ENCODE peak calls at places on chromosome 1, in six cellular contexts. Y, O, H, V, K and C are unnamed samples. For H3K27me3, the result is how much of the 10 kb centered on the place peaks cover.

GRCh38 chr1:147509786-147510360 is 31.4 kb upstream of the BCL9 start:
- DNase-seq in Y (no peak), O (no peak), H (no peak), V (no peak), K (no peak), C (no peak)

GRCh38 chr1:15501208-15502032 is 22.6 kb downstream of the CASP9 start:
- DNase-seq in Y (peak), O (peak), H (peak), V (peak), K (peak), C (peak)

GRCh38 chr1:12056331-12056841 is 6.7 kb upstream of the TNFRSF8 start:
- DNase-seq in Y (no peak), O (no peak), H (no peak), V (no peak), K (no peak), C (no peak)

GRCh38 chr1:155254714-155255242 is 505 bp downstream of the ENTREP3 start:
- DNase-seq in Y (peak), O (no peak), H (no peak), V (no peak), K (no peak), C (no peak)

GRCh38 chr1:242467556-242468145 is 56.8 kb downstream of the PLD5 start:
- DNase-seq in Y (peak), O (no peak), H (peak), V (peak), K (peak), C (peak)

GRCh38 chr1:177181631-177182291 is 11.0 kb downstream of the BRINP2 start:
- DNase-seq in Y (peak), O (peak), H (peak), V (peak), K (peak), C (peak)

GRCh38 chr1:27528701-27529637 is 39.0 kb upstream of the WASF2 start:
- DNase-seq in Y (peak), O (no peak), H (no peak), V (peak), K (no peak), C (peak)

GRCh38 chr1:2231667-2232254 is 3.6 kb downstream of the SKI start:
- DNase-seq in Y (peak), O (peak), H (no peak), V (peak), K (no peak), C (no peak)

GRCh38 chr1:109787211-109787844 is 23.6 kb upstream of the EPS8L3 start:
- DNase-seq in Y (no peak), O (peak), H (no peak), V (no peak), K (no peak), C (no peak)

GRCh38 chr1:205665216-205665757 is 15.0 kb downstream of the SLC45A3 start:
- DNase-seq in Y (peak), O (no peak), H (no peak), V (no peak), K (no peak), C (no peak)

GRCh38 chr1:203462878-203463277 is 12.7 kb upstream of the PRELP start:
- DNase-seq in Y (no peak), O (peak), H (no peak), V (no peak), K (no peak), C (no peak)

GRCh38 chr1:220809187-220809550 is 22.5 kb downstream of the MTARC1 start:
- DNase-seq in Y (no peak), O (no peak), H (no peak), V (no peak), K (no peak), C (no peak)

GRCh38 chr1:226882631-226883409 is 12.4 kb downstream of the PSEN2 start:
- DNase-seq in Y (no peak), O (no peak), H (no peak), V (no peak), K (no peak), C (no peak)

GRCh38 chr1:233704125-233704881 is 90.4 kb downstream of the KCNK1 start:
- DNase-seq in Y (no peak), O (no peak), H (no peak), V (no peak), K (no peak), C (no peak)

GRCh38 chr1:119294728-119295127 is 73.9 kb upstream of the HAO2 start:
- DNase-seq in Y (peak), O (no peak), H (no peak), V (no peak), K (peak), C (peak)

GRCh38 chr1:221069178-221069903 is 190.1 kb downstream of the HLX start:
- DNase-seq in Y (no peak), O (no peak), H (no peak), V (no peak), K (no peak), C (peak)

GRCh38 chr1:201888282-201889033 is at the start of gene SHISA4:
- DNase-seq in Y (peak), O (peak), H (peak), V (peak), K (no peak), C (no peak)

GRCh38 chr1:205354259-205354904 is 2.3 kb downstream of the KLHDC8A start:
- DNase-seq in Y (peak), O (no peak), H (no peak), V (peak), K (peak), C (peak)

GRCh38 chr1:105865546-105865945 is 1190.9 kb upstream of the PRMT6 start:
- DNase-seq in Y (no peak), O (no peak), H (no peak), V (no peak), K (no peak), C (peak)

GRCh38 chr1:206589206-206589605 is 23.1 kb downstream of the EIF2D start:
- DNase-seq in Y (no peak), O (no peak), H (no peak), V (no peak), K (no peak), C (no peak)

GRCh38 chr1:63894627-63895256 is 120.9 kb downstream of the ROR1 start:
- DNase-seq in Y (no peak), O (no peak), H (no peak), V (no peak), K (no peak), C (no peak)

GRCh38 chr1:231091415-231091814 is 51.4 kb upstream of the FAM89A start:
- DNase-seq in Y (no peak), O (no peak), H (no peak), V (no peak), K (no peak), C (no peak)

GRCh38 chr1:231091853-231092301 is 51.8 kb upstream of the FAM89A start:
- DNase-seq in Y (peak), O (peak), H (peak), V (peak), K (peak), C (peak)

GRCh38 chr1:231093158-231093922 is 53.3 kb upstream of the FAM89A start:
- DNase-seq in Y (no peak), O (no peak), H (peak), V (no peak), K (no peak), C (peak)

GRCh38 chr1:231094421-231094820 is 54.4 kb upstream of the FAM89A start:
- DNase-seq in Y (no peak), O (no peak), H (no peak), V (no peak), K (no peak), C (no peak)

GRCh38 chr1:231092380-231092779 is 52.3 kb upstream of the FAM89A start:
- DNase-seq in Y (no peak), O (no peak), H (no peak), V (no peak), K (no peak), C (no peak)
- H3K27me3 ChIP-seq in Y (under half), O (under half), H (under half), V (under half), K (under half), C (under half)

GRCh38 chr1:181308098-181308497 is 175.2 kb upstream of the CACNA1E start:
- DNase-seq in Y (no peak), O (no peak), H (no peak), V (no peak), K (no peak), C (no peak)
- H3K27me3 ChIP-seq in Y (under half), O (under half), H (under half), V (under half), K (under half), C (under half)

GRCh38 chr1:93847811-93848288 is 31.2 kb downstream of the DNTTIP2 start:
- DNase-seq in Y (peak), O (peak), H (peak), V (peak), K (no peak), C (peak)

GRCh38 chr1:93846151-93846928 is 32.7 kb downstream of the DNTTIP2 start:
- DNase-seq in Y (peak), O (peak), H (peak), V (peak), K (peak), C (peak)

GRCh38 chr1:93844262-93845045 is 34.6 kb downstream of the DNTTIP2 start:
- DNase-seq in Y (peak), O (no peak), H (peak), V (peak), K (peak), C (peak)

GRCh38 chr1:93846929-93847810 is 31.8 kb downstream of the DNTTIP2 start:
- DNase-seq in Y (peak), O (peak), H (peak), V (peak), K (peak), C (peak)

GRCh38 chr1:93845554-93846150 is 33.4 kb downstream of the DNTTIP2 start:
- DNase-seq in Y (no peak), O (no peak), H (peak), V (peak), K (peak), C (peak)
- H3K27me3 ChIP-seq in Y (under half), O (under half), H (under half), V (under half), K (under half), C (under half)

GRCh38 chr1:26043765-26044164 is 2.2 kb downstream of the SLC30A2 start:
- DNase-seq in Y (no peak), O (no peak), H (no peak), V (no peak), K (no peak), C (no peak)
- H3K27me3 ChIP-seq in Y (half or more), O (half or more), H (under half), V (under half), K (half or more), C (under half)

GRCh38 chr1:22572778-22573177 is 9.5 kb downstream of the EPHA8 start:
- DNase-seq in Y (no peak), O (no peak), H (no peak), V (no peak), K (no peak), C (no peak)
- H3K27me3 ChIP-seq in Y (under half), O (under half), H (under half), V (under half), K (under half), C (under half)

GRCh38 chr1:50368179-50369007 is 54.9 kb downstream of the DMRTA2 start:
- DNase-seq in Y (peak), O (no peak), H (peak), V (peak), K (no peak), C (peak)
- H3K27me3 ChIP-seq in Y (under half), O (under half), H (under half), V (under half), K (under half), C (under half)

DNA sequence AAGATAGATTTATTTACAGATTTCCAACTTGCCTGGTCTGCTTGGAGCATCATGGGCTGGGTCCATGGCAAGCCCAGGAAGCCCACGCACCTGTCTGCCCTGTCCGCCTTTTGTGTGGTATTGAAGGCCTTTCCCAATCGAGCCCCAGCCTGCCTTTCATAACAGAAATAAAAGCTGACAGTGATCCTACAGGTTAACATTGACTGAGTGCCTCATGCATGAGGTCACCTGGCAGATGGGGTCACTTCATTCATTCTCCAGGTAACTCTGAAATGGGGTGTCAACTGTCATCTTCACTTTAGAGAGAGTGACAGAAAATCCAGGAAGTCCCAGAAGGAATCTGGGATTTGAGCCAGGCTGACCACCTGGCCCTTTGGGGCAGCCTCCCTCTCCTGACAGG is 36.3 kb upstream of the CASZ1 start:
- DNase-seq in Y (no peak), O (no peak), H (no peak), V (no peak), K (no peak), C (no peak)
- H3K27me3 ChIP-seq in Y (under half), O (under half), H (under half), V (under half), K (under half), C (under half)

GRCh38 chr1:39789571-39790110 is 976 bp upstream of the BMP8B start:
- DNase-seq in Y (peak), O (no peak), H (no peak), V (no peak), K (no peak), C (peak)
- H3K27me3 ChIP-seq in Y (half or more), O (under half), H (under half), V (under half), K (half or more), C (under half)

DNA sequence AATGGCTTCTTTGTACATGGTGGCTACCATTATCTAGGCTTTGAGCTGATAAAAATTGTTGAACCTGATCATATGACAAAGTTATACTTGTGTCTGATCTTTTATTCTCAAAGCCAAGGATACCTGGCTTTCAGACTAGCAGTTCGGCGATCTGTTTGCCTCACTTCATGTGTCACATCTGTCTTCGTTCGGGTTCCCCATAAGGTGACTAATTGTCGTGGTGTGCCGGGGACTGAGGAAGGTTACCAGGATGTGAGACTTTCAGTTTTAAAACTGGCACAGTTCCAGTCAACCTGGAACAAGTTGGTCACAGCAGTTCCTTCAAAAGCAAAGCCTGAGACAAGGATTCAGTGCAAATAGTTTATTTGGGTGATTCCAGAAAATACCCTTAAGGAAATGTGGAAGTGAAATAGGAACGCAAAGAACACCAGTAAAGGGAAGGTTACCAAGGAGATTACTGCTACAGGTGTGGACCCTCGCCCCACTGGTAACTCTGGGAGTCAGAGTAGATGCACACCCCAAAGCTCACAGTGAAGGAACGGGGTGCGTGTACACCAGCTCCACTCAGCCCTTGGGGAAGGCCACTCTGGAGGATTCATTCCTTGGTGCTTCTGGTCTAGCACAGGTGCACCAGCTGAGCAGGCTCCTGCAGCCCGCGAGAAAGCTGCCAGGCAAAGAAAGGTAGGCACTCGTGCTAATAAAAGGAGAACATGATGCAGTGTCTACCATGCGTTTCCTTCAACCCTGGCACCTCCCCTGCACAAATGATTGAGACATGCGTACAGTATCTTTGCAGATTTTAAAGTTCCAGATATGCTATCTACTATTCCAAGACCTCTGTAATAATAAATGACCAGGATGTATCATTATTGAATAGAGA is 69.0 kb downstream of the VWA5B1 start:
- DNase-seq in Y (no peak), O (no peak), H (no peak), V (peak), K (no peak), C (no peak)
- H3K27me3 ChIP-seq in Y (under half), O (under half), H (under half), V (under half), K (under half), C (under half)